ENCODE peak calls at places on chromosomes 16 and 17, in six cellular contexts. Z is neural crest cell, I is progenitor cell of endocrine pancreas, W is body of pancreas, S is lung, C is WTC11. F is an unnamed sample.

GRCh38 chr16:67248401-67249177 is at the start of gene SLC9A5:
- DNase-seq in S (no peak), I (no peak), W (no peak), C (peak), Z (peak), F (no peak)

GRCh38 chr16:48503779-48504178 is 106.2 kb downstream of the N4BP1 start:
- DNase-seq in W (peak), Z (no peak), S (peak), I (no peak), C (no peak), F (no peak)

GRCh38 chr17:6387858-6388257 is 47.1 kb downstream of the AIPL1 start:
- DNase-seq in Z (no peak), C (no peak), S (no peak), W (no peak), I (no peak), F (no peak)

GRCh38 chr17:37693328-37693727 is 50.1 kb upstream of the DDX52 start:
- DNase-seq in I (no peak), W (peak), Z (no peak), C (no peak), S (no peak), F (no peak)

GRCh38 chr17:40956401-40957254 is 10.1 kb downstream of the KRT39 start:
- DNase-seq in S (no peak), C (no peak), I (no peak), Z (no peak), W (no peak), F (no peak)

GRCh38 chr16:89378947-89379771 is 111.2 kb downstream of the ANKRD11 start:
- DNase-seq in W (no peak), C (no peak), Z (no peak), I (no peak), S (no peak), F (no peak)

GRCh38 chr17:13765701-13766100 is 164.0 kb upstream of the HS3ST3A1 start:
- DNase-seq in Z (no peak), I (no peak), S (no peak), C (no peak), W (no peak), F (no peak)

GRCh38 chr16:55001931-55002330 is 71.3 kb downstream of the IRX5 start:
- DNase-seq in C (no peak), I (no peak), S (no peak), W (no peak), Z (no peak), F (no peak)

GRCh38 chr16:87263418-87264052 is 53.7 kb downstream of the C16orf95 start:
- DNase-seq in W (no peak), S (no peak), I (no peak), Z (no peak), C (no peak), F (no peak)

GRCh38 chr16:24975428-24975889 is 39.7 kb downstream of the ARHGAP17 start:
- DNase-seq in Z (no peak), C (no peak), S (no peak), I (no peak), W (no peak), F (no peak)

GRCh38 chr16:27083861-27084261 is 17.1 kb downstream of the C16orf82 start:
- DNase-seq in W (no peak), Z (peak), S (no peak), I (no peak), C (peak), F (no peak)

GRCh38 chr17:47839899-47840741 is 953 bp downstream of the SCRN2 start:
- DNase-seq in I (no peak), Z (no peak), W (no peak), S (no peak), C (no peak), F (no peak)

GRCh38 chr16:4680673-4681470 is 12.5 kb upstream of the NUDT16L1 start:
- DNase-seq in S (no peak), W (no peak), I (no peak), C (no peak), Z (no peak), F (no peak)

GRCh38 chr17:19014628-19015215 is 10.2 kb upstream of the FAM83G start:
- DNase-seq in I (no peak), S (no peak), C (no peak), Z (no peak), W (no peak), F (no peak)

GRCh38 chr17:61380836-61381525 is 18.7 kb upstream of the TBX2 start:
- DNase-seq in C (no peak), W (no peak), I (no peak), Z (no peak), S (no peak), F (no peak)

GRCh38 chr17:11950771-11951519 is 46.3 kb downstream of the ZNF18 start:
- DNase-seq in W (no peak), I (no peak), Z (no peak), C (no peak), S (no peak), F (no peak)

GRCh38 chr17:48633266-48633816 is 7.2 kb upstream of the HOXB9 start:
- DNase-seq in W (no peak), C (no peak), S (no peak), I (no peak), Z (no peak), F (no peak)

GRCh38 chr17:5888811-5889210 is 181.4 kb upstream of the WSCD1 start:
- DNase-seq in S (no peak), Z (no peak), I (no peak), C (no peak), W (no peak), F (no peak)

GRCh38 chr16:88773812-88774291 is 11.2 kb downstream of the PIEZO1 start:
- DNase-seq in I (no peak), Z (no peak), C (peak), S (peak), W (peak), F (no peak)

GRCh38 chr16:55501549-55502322 is 7.1 kb upstream of the LPCAT2 start:
- DNase-seq in Z (no peak), S (no peak), I (no peak), C (peak), W (no peak), F (no peak)

GRCh38 chr17:47165137-47165536 is 24.0 kb downstream of the CDC27 start:
- DNase-seq in W (no peak), C (no peak), Z (no peak), I (no peak), S (no peak), F (no peak)

GRCh38 chr16:17921357-17921978 is 415.1 kb downstream of the NPIPA8 start:
- DNase-seq in I (no peak), W (no peak), C (peak), S (no peak), Z (peak), F (no peak)

GRCh38 chr17:12765544-12765943 is 23.8 kb upstream of the ARHGAP44 start:
- DNase-seq in W (no peak), I (no peak), C (no peak), Z (no peak), S (no peak), F (no peak)

GRCh38 chr17:59513934-59514841 is 51.2 kb upstream of the DHX40 start:
- DNase-seq in Z (no peak), I (no peak), C (no peak), W (peak), S (peak), F (no peak)

GRCh38 chr17:78019367-78019975 is 61.0 kb downstream of the TNRC6C start:
- DNase-seq in C (no peak), S (no peak), I (no peak), Z (no peak), W (no peak), F (no peak)

GRCh38 chr16:48583075-48584065 is 26.6 kb downstream of the N4BP1 start:
- DNase-seq in S (peak), Z (no peak), C (no peak), W (no peak), I (no peak), F (no peak)

GRCh38 chr16:88815901-88816589 is 4.3 kb upstream of the APRT start:
- DNase-seq in W (peak), C (peak), Z (no peak), I (peak), S (no peak), F (no peak)

GRCh38 chr17:39769974-39770587 is 32.3 kb downstream of the GRB7 start:
- DNase-seq in C (no peak), S (no peak), I (no peak), W (no peak), Z (no peak), F (no peak)

GRCh38 chr16:5884996-5885395 is 787.4 kb upstream of the EEF2KMT start:
- DNase-seq in Z (no peak), S (no peak), I (no peak), W (no peak), C (no peak), F (no peak)

GRCh38 chr16:63066552-63066951 is 1030.3 kb upstream of the CDH8 start:
- DNase-seq in W (no peak), Z (no peak), I (no peak), C (no peak), S (no peak), F (no peak)

GRCh38 chr16:81589975-81590650 is 145.5 kb downstream of the CMIP start:
- DNase-seq in C (no peak), I (no peak), Z (no peak), S (no peak), W (no peak), F (no peak)

GRCh38 chr16:81591538-81591870 is 146.9 kb downstream of the CMIP start:
- DNase-seq in W (no peak), S (no peak), Z (no peak), C (no peak), I (no peak), F (no peak)

GRCh38 chr16:81593481-81593880 is 148.9 kb downstream of the CMIP start:
- DNase-seq in Z (no peak), W (no peak), S (no peak), I (no peak), C (no peak), F (no peak)

GRCh38 chr16:81590714-81591537 is 146.3 kb downstream of the CMIP start:
- DNase-seq in S (no peak), I (no peak), Z (no peak), C (no peak), W (no peak), F (no peak)

DNA sequence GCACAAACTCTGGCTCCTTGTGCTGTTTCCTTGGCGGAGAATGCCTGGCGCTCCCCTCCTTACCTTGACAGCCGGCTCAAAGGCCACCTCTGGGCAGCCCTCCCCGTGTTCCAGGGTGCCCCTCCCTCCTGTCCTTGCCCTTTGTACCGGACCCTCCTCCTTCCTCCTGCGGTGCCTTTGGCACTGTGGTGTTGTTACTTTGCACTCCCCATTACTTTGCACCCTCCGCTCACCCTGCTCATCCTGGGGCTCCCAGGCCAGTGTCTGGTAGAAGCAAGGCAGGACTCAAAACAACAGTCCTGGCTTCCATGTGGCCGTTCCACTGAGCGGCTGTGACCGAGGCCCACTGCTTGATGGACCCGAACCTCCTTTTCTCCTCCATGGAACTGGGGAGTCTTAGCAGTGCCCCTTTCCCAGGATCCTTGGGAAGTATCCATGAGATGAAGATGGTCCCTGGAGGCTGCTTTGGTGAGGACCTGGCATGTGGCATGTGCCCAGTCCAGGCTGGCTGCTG is 147.8 kb downstream of the CMIP start:
- DNase-seq in Z (no peak), W (no peak), S (no peak), C (no peak), I (no peak), F (no peak)
- TF ChIP-seq CTCF in Z (no peak), W (no peak), S (no peak), C (no peak), I (no peak), F (no peak)

GRCh38 chr17:68329331-68329730 is 38.0 kb downstream of the ARSG start:
- DNase-seq in S (no peak), Z (no peak), C (no peak), I (no peak), W (no peak), F (no peak)

GRCh38 chr17:68326681-68327080 is 35.4 kb downstream of the ARSG start:
- DNase-seq in W (no peak), Z (no peak), I (no peak), S (no peak), C (no peak), F (no peak)

GRCh38 chr17:68325961-68326360 is 34.7 kb downstream of the ARSG start:
- DNase-seq in S (no peak), Z (no peak), I (no peak), C (no peak), W (no peak), F (no peak)

GRCh38 chr17:68328676-68329075 is 37.4 kb downstream of the ARSG start:
- DNase-seq in W (no peak), Z (no peak), C (no peak), I (no peak), S (no peak), F (no peak)

DNA sequence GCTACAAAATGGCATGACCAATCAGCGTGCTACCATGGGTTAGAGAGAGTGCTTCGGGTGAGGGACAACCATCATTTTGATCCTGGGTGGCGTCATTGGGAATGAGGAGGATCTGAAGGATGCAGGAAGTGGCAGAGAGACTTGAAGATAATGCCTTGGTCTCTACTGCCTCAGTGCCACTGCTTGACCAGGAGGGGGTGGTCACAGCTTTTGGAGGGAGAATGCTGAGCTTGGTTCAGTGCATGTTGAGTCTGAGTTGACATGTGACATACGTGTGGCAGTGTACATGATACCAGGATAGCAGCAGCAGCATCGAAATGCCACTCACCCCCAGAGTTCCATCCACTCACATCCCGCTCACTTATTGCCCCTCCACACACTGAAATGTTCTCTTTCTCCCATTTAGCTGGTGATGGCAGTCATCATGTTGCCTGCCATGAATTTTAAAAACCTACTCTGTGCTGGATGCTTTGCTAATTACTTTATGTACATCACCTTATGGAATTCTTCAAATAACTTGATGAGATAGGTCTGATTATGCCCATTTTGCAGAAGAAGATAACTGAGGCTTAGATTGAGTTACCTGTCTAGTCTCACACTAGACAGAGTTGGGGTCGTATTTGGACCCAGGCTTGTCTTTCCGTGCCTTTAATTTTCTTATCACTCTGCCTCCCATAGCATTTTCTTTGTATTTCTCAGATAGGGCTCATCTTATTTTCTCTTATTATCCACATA is 36.7 kb downstream of the ARSG start:
- DNase-seq in S (no peak), C (no peak), W (no peak), Z (no peak), I (no peak), F (no peak)
- TF ChIP-seq CTCF in S (no peak), C (no peak), W (no peak), Z (no peak), I (no peak), F (no peak)

DNA sequence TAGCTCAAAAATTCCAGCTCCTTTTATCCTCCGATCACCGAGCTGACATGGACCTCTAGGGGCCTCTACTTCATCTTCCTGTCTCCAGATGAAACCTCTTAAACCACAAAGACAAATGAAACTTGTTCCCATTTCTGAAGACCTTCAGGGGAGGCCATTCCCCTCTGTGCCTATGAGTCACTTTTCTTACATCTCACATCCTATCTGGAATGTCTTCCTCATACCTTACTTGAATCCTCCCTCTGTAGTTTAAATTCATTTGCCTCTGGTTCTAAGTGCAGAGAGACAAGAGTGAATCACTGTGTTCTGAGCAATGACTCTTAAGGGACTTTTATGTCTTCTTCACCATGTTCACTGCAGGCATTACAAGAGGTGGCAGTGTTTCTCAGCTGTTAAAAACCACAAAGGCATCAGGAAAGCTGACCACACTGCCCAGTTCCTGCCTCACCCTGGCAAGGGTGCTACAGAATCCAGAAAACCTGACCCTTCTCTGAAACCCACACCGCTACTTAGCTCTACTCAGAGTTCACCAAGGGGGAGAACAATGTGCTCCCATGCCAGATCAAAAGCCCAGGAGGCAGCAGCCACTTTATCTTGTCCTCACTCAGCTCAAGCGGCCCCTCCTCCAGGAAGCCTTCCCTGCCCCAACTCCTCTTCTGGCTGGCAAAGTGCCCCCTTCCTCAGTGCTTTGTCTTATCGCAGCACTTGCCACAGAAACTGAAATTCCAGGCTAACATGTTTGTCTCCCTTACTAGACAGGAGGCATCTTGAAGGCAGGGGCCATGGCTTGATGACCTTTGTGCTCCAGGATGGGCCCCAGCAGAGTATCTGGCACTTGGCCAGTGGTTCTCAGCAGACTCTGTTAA is 6.4 kb downstream of the CUEDC1 start:
- DNase-seq in S (peak), C (no peak), Z (no peak), I (no peak), W (peak), F (no peak)
- TF ChIP-seq CTCF in S (no peak), C (no peak), Z (no peak), I (no peak), W (no peak), F (no peak)

GRCh38 chr16:78290498-78291271 is 191.2 kb downstream of the WWOX start:
- DNase-seq in I (no peak), S (no peak), Z (no peak), W (no peak), C (no peak), F (no peak)
- TF ChIP-seq CTCF in I (no peak), S (no peak), Z (no peak), W (no peak), C (no peak), F (no peak)

DNA sequence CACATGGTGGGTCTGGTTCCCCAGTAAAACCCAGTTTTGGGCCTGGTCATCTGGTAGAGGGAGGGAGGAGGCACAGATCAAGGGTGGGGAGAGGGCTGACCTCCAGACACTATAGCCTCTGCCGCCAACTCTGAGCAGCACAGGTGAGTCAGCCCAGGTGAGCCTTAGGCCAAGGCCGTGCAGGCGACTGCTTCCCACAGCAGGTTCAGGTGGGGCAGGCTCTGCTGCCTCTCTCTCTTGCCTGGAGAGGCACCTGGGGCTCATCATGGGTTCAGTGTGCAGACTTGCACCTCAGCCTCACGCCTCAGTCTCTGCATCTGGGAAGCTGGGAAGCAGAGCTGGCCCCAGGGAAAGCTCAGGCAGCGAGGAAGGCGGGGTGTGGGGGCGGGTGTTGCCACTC is 37.8 kb upstream of the IL34 start:
- DNase-seq in I (no peak), W (peak), Z (no peak), S (no peak), C (no peak), F (no peak)
- TF ChIP-seq CTCF in I (no peak), W (no peak), Z (no peak), S (no peak), C (no peak), F (no peak)

DNA sequence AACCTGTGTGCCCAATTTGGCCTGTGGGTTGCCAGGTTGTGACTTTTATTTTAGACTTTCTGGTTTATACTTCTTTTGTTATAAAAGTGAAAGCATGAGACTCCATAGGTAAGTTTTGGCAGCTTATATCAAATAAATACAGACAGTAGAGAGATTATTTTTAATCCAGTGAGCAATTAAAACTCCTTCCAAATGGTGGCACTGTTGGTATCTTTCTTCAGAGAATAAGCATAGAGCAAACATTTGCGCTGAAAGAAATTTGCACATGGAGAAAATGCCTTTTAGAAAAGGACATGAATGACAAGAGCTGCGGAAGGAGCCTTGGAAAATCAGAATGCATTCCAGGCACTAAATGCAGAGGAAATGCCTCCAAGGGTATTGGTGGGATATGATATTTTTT is 46.1 kb upstream of the DNAJA2 start:
- DNase-seq in S (no peak), W (no peak), C (no peak), Z (no peak), I (no peak), F (no peak)
- TF ChIP-seq CTCF in S (no peak), W (no peak), C (no peak), Z (no peak), I (no peak), F (peak)